ENCODE peak calls at places on chromosome 17, in six cellular contexts. D, J, Q, R, U and O are unnamed samples.

GRCh38 chr17:7884581-7885356 is 3.8 kb upstream of the CHD3 start:
- DNase-seq in J (peak; percentile 19), Q (no peak), U (peak; percentile 33), R (peak; percentile 50), D (peak; percentile 55), O (peak; percentile 11)

GRCh38 chr17:27466748-27467375 is 10.6 kb downstream of the KSR1 start:
- DNase-seq in J (peak; percentile 74), U (no peak), D (no peak), Q (no peak), R (peak; percentile 52), O (no peak)

GRCh38 chr17:18018411-18018921 is 20.5 kb downstream of the ATPAF2 start:
- DNase-seq in R (no peak), U (no peak), J (no peak), Q (no peak), D (no peak), O (no peak)

GRCh38 chr17:68981288-68981687 is 26.1 kb upstream of the ABCA8 start:
- DNase-seq in D (no peak), U (no peak), R (no peak), J (no peak), Q (peak; percentile 27), O (no peak)

GRCh38 chr17:320809-321385 is 31.7 kb downstream of the RPH3AL start:
- DNase-seq in U (peak; percentile 94), R (no peak), Q (no peak), J (no peak), D (no peak), O (no peak)

GRCh38 chr17:49577651-49577935 is 1.9 kb downstream of the NXPH3 start:
- DNase-seq in U (no peak), D (peak; percentile 36), R (no peak), J (no peak), Q (no peak), O (no peak)

GRCh38 chr17:61361084-61361483 is 38.6 kb upstream of the TBX2 start:
- DNase-seq in U (no peak), Q (no peak), J (no peak), R (no peak), D (no peak), O (no peak)

GRCh38 chr17:47072881-47073280 is 93.8 kb upstream of the RPRML start:
- DNase-seq in R (no peak), D (peak; percentile 63), U (no peak), J (peak; percentile 76), Q (peak; percentile 79), O (no peak)

GRCh38 chr17:55706808-55707773 is 15.6 kb downstream of the TMEM100 start:
- DNase-seq in J (no peak), R (no peak), D (peak; percentile 49), Q (no peak), U (peak; percentile 43), O (no peak)

GRCh38 chr17:76670020-76670707 is 26.6 kb upstream of the ST6GALNAC1 start:
- DNase-seq in J (no peak), D (no peak), R (peak; percentile 36), U (no peak), Q (no peak), O (no peak)

GRCh38 chr17:28920191-28920590 is 17.3 kb upstream of the DHRS13 start:
- DNase-seq in Q (no peak), J (no peak), U (no peak), D (no peak), R (no peak), O (no peak)

GRCh38 chr17:44343510-44344209 is 1.4 kb upstream of the GRN start:
- DNase-seq in Q (no peak), U (no peak), R (no peak), D (no peak), J (no peak), O (no peak)

GRCh38 chr17:4594406-4595349 is 10.3 kb downstream of the SMTNL2 start:
- DNase-seq in Q (no peak), J (peak; percentile 65), D (peak; percentile 68), R (peak; percentile 56), U (peak; percentile 58), O (no peak)

GRCh38 chr17:39636927-39637736 is at the start of gene STARD3:
- DNase-seq in R (peak; percentile 97), U (peak; percentile 93), Q (peak; percentile 36), J (peak; percentile 84), D (peak; percentile 96), O (peak; percentile 85)

GRCh38 chr17:50443492-50444051 is 17.6 kb downstream of the ACSF2 start:
- DNase-seq in J (no peak), U (peak; percentile 63), Q (no peak), R (no peak), D (no peak), O (no peak)

GRCh38 chr17:37756060-37756459 is 11.2 kb upstream of the HNF1B start:
- DNase-seq in Q (no peak), D (no peak), U (no peak), R (no peak), J (no peak), O (no peak)

GRCh38 chr17:73782641-73783381 is 138.6 kb upstream of the SDK2 start:
- DNase-seq in J (peak; percentile 1), Q (no peak), U (peak; percentile 30), D (no peak), R (no peak), O (no peak)

GRCh38 chr17:4263282-4264215 is at the start of gene ANKFY1:
- DNase-seq in U (peak; percentile 96), J (peak; percentile 95), Q (peak; percentile 72), D (peak; percentile 97), R (peak; percentile 98), O (peak; percentile 99)

GRCh38 chr17:71790791-71791190 is 330.0 kb upstream of the SOX9 start:
- DNase-seq in Q (no peak), D (no peak), R (no peak), J (no peak), U (no peak), O (no peak)

GRCh38 chr17:38728290-38728831 is 1.8 kb upstream of the CISD3 start:
- DNase-seq in D (no peak), J (peak; percentile 60), Q (no peak), U (no peak), R (peak; percentile 89), O (no peak)

GRCh38 chr17:82603981-82604448 is 44.2 kb downstream of the WDR45B start:
- DNase-seq in U (no peak), R (peak; percentile 87), D (peak; percentile 37), Q (no peak), J (peak; percentile 95), O (no peak)

GRCh38 chr17:48583708-48584582 is 5.8 kb upstream of the HOXB4 start:
- DNase-seq in D (no peak), J (no peak), U (no peak), R (no peak), Q (no peak), O (no peak)

GRCh38 chr17:28985950-28986713 is 19.7 kb downstream of the SEZ6 start:
- DNase-seq in R (no peak), J (no peak), U (no peak), D (no peak), Q (no peak), O (no peak)

GRCh38 chr17:9022553-9023388 is 1.5 kb downstream of the NTN1 start:
- DNase-seq in R (no peak), Q (no peak), U (peak; percentile 60), D (peak; percentile 27), J (no peak), O (no peak)

GRCh38 chr17:61369751-61370150 is 29.9 kb upstream of the TBX2 start:
- DNase-seq in D (no peak), U (no peak), Q (no peak), J (no peak), R (no peak), O (no peak)

GRCh38 chr17:41835800-41836549 is at the start of gene NT5C3B:
- DNase-seq in R (peak; percentile 79), D (peak; percentile 98), J (peak; percentile 51), U (peak; percentile 76), Q (no peak), O (peak; percentile 62)

GRCh38 chr17:10657866-10658265 is 757 bp upstream of the MYH3 start:
- DNase-seq in D (peak; percentile 35), R (no peak), J (no peak), U (no peak), Q (no peak), O (no peak)